ENCODE peak calls at places on chromosomes 3 and 15, in nine cellular contexts. One of them, this sample, is unnamed.
A peak's percentile ranks its signal among the peaks of the same experiment; 100 is the strongest.

GRCh38 chr3:151625057-151625456 is 108.7 kb upstream of the AADACL2 start:
- DNase-seq in GM10248: no peak
- DNase-seq in fibroblast of lung: no peak
- DNase-seq in central memory CD4-positive, alpha-beta T cell: no peak
- DNase-seq in smooth muscle cell of the brain vasculature: no peak
- DNase-seq in substantia nigra: no peak
- DNase-seq in hippocampal formation: no peak
- DNase-seq in NCI-H1105 treated with DMSO at 0.1 percent for 48 hours: no peak
- DNase-seq in effector memory CD4-positive, alpha-beta T cell: no peak
- DNase-seq in this sample: no peak

GRCh38 chr15:78358114-78358513 is 18.0 kb downstream of the CRABP1 start:
- DNase-seq in substantia nigra: no peak
- DNase-seq in fibroblast of lung: no peak
- DNase-seq in effector memory CD4-positive, alpha-beta T cell: no peak
- DNase-seq in NCI-H1105 treated with DMSO at 0.1 percent for 48 hours: no peak
- DNase-seq in central memory CD4-positive, alpha-beta T cell: no peak
- DNase-seq in hippocampal formation: no peak
- DNase-seq in smooth muscle cell of the brain vasculature: no peak
- DNase-seq in GM10248: no peak
- DNase-seq in this sample: no peak

GRCh38 chr15:52780172-52780980 is 9.8 kb downstream of the ONECUT1 start:
- DNase-seq in NCI-H1105 treated with DMSO at 0.1 percent for 48 hours: peak; percentile 43
- DNase-seq in effector memory CD4-positive, alpha-beta T cell: peak; percentile 46
- DNase-seq in smooth muscle cell of the brain vasculature: peak; percentile 28
- DNase-seq in hippocampal formation: peak; percentile 58
- DNase-seq in fibroblast of lung: peak; percentile 37
- DNase-seq in central memory CD4-positive, alpha-beta T cell: peak; percentile 44
- DNase-seq in substantia nigra: no peak
- DNase-seq in GM10248: no peak
- DNase-seq in this sample: peak; percentile 64

GRCh38 chr3:17765819-17766472 is 23.5 kb upstream of the TBC1D5 start:
- DNase-seq in substantia nigra: no peak
- DNase-seq in effector memory CD4-positive, alpha-beta T cell: no peak
- DNase-seq in NCI-H1105 treated with DMSO at 0.1 percent for 48 hours: no peak
- DNase-seq in GM10248: peak; percentile 34
- DNase-seq in central memory CD4-positive, alpha-beta T cell: no peak
- DNase-seq in fibroblast of lung: no peak
- DNase-seq in hippocampal formation: no peak
- DNase-seq in smooth muscle cell of the brain vasculature: no peak
- DNase-seq in this sample: no peak

GRCh38 chr3:184230081-184230602 is 757 bp downstream of the VWA5B2 start:
- DNase-seq in GM10248: peak; percentile 55
- DNase-seq in hippocampal formation: no peak
- DNase-seq in smooth muscle cell of the brain vasculature: no peak
- DNase-seq in fibroblast of lung: no peak
- DNase-seq in substantia nigra: no peak
- DNase-seq in effector memory CD4-positive, alpha-beta T cell: no peak
- DNase-seq in central memory CD4-positive, alpha-beta T cell: no peak
- DNase-seq in NCI-H1105 treated with DMSO at 0.1 percent for 48 hours: peak; percentile 38
- DNase-seq in this sample: no peak

GRCh38 chr15:30979457-30979856 is 12.0 kb downstream of the MTMR10 start:
- DNase-seq in effector memory CD4-positive, alpha-beta T cell: no peak
- DNase-seq in substantia nigra: no peak
- DNase-seq in central memory CD4-positive, alpha-beta T cell: no peak
- DNase-seq in fibroblast of lung: no peak
- DNase-seq in NCI-H1105 treated with DMSO at 0.1 percent for 48 hours: no peak
- DNase-seq in GM10248: no peak
- DNase-seq in hippocampal formation: no peak
- DNase-seq in smooth muscle cell of the brain vasculature: no peak
- DNase-seq in this sample: no peak

GRCh38 chr3:17742092-17742836 is at the start of gene TBC1D5:
- DNase-seq in fibroblast of lung: peak; percentile 96
- DNase-seq in substantia nigra: peak; percentile 92
- DNase-seq in hippocampal formation: peak; percentile 99
- DNase-seq in effector memory CD4-positive, alpha-beta T cell: peak; percentile 83
- DNase-seq in NCI-H1105 treated with DMSO at 0.1 percent for 48 hours: peak; percentile 92
- DNase-seq in smooth muscle cell of the brain vasculature: no peak
- DNase-seq in GM10248: peak; percentile 97
- DNase-seq in central memory CD4-positive, alpha-beta T cell: peak; percentile 90
- DNase-seq in this sample: no peak

GRCh38 chr15:77853008-77853328 is 220.3 kb upstream of the LINGO1 start:
- DNase-seq in central memory CD4-positive, alpha-beta T cell: no peak
- DNase-seq in smooth muscle cell of the brain vasculature: no peak
- DNase-seq in hippocampal formation: no peak
- DNase-seq in effector memory CD4-positive, alpha-beta T cell: no peak
- DNase-seq in NCI-H1105 treated with DMSO at 0.1 percent for 48 hours: no peak
- DNase-seq in fibroblast of lung: no peak
- DNase-seq in GM10248: no peak
- DNase-seq in substantia nigra: no peak
- DNase-seq in this sample: no peak

GRCh38 chr3:76724706-76725105 is 315.2 kb upstream of the ROBO2 start:
- DNase-seq in substantia nigra: no peak
- DNase-seq in NCI-H1105 treated with DMSO at 0.1 percent for 48 hours: no peak
- DNase-seq in fibroblast of lung: no peak
- DNase-seq in smooth muscle cell of the brain vasculature: no peak
- DNase-seq in effector memory CD4-positive, alpha-beta T cell: no peak
- DNase-seq in GM10248: no peak
- DNase-seq in hippocampal formation: no peak
- DNase-seq in central memory CD4-positive, alpha-beta T cell: no peak
- DNase-seq in this sample: no peak

GRCh38 chr3:73680696-73681095 is 56.0 kb upstream of the PDZRN3 start:
- DNase-seq in smooth muscle cell of the brain vasculature: no peak
- DNase-seq in NCI-H1105 treated with DMSO at 0.1 percent for 48 hours: no peak
- DNase-seq in substantia nigra: no peak
- DNase-seq in fibroblast of lung: no peak
- DNase-seq in GM10248: no peak
- DNase-seq in central memory CD4-positive, alpha-beta T cell: no peak
- DNase-seq in effector memory CD4-positive, alpha-beta T cell: no peak
- DNase-seq in hippocampal formation: no peak
- DNase-seq in this sample: no peak

This sample was measured in HS-5.